ENCODE peak calls at places on chromosome 14, in nine cellular contexts. One of them, this sample, is unnamed.

GRCh38 chr14:69055125-69055524 is 76.0 kb upstream of the ACTN1 start:
- DNase-seq in right lobe of liver: no peak
- DNase-seq in ovary: no peak
- DNase-seq in body of pancreas: no peak
- DNase-seq in endothelial cell of umbilical vein: peak; percentile 88
- DNase-seq in Peyer's patch: no peak
- DNase-seq in IMR-90: peak; percentile 97
- DNase-seq in heart left ventricle: no peak
- DNase-seq in transverse colon: no peak
- DNase-seq in this sample: no peak

GRCh38 chr14:93965287-93965821 is 11.0 kb downstream of the ASB2 start:
- DNase-seq in right lobe of liver: no peak
- DNase-seq in ovary: no peak
- DNase-seq in body of pancreas: no peak
- DNase-seq in endothelial cell of umbilical vein: no peak
- DNase-seq in Peyer's patch: no peak
- DNase-seq in IMR-90: peak; percentile 96
- DNase-seq in heart left ventricle: no peak
- DNase-seq in transverse colon: no peak
- DNase-seq in this sample: no peak

GRCh38 chr14:66600416-66600815 is 92.5 kb downstream of the GPHN start:
- DNase-seq in right lobe of liver: no peak
- DNase-seq in ovary: no peak
- DNase-seq in body of pancreas: no peak
- DNase-seq in endothelial cell of umbilical vein: peak; percentile 24
- DNase-seq in Peyer's patch: no peak
- DNase-seq in IMR-90: peak; percentile 40
- DNase-seq in heart left ventricle: no peak
- DNase-seq in transverse colon: no peak
- DNase-seq in this sample: no peak

GRCh38 chr14:79842270-79842669 is 369.0 kb downstream of the DIO2 start:
- DNase-seq in right lobe of liver: no peak
- DNase-seq in ovary: no peak
- DNase-seq in body of pancreas: peak; percentile 39
- DNase-seq in endothelial cell of umbilical vein: no peak
- DNase-seq in Peyer's patch: no peak
- DNase-seq in IMR-90: peak; percentile 92
- DNase-seq in heart left ventricle: no peak
- DNase-seq in transverse colon: no peak
- DNase-seq in this sample: peak; percentile 59

GRCh38 chr14:79965896-79966295 is 245.4 kb downstream of the DIO2 start:
- DNase-seq in right lobe of liver: no peak
- DNase-seq in ovary: no peak
- DNase-seq in body of pancreas: no peak
- DNase-seq in endothelial cell of umbilical vein: no peak
- DNase-seq in Peyer's patch: no peak
- DNase-seq in IMR-90: peak; percentile 84
- DNase-seq in heart left ventricle: no peak
- DNase-seq in transverse colon: no peak
- DNase-seq in this sample: no peak

GRCh38 chr14:67319142-67319541 is 40.5 kb downstream of the ATP6V1D start:
- DNase-seq in right lobe of liver: no peak
- DNase-seq in ovary: no peak
- DNase-seq in body of pancreas: no peak
- DNase-seq in endothelial cell of umbilical vein: no peak
- DNase-seq in Peyer's patch: no peak
- DNase-seq in IMR-90: peak; percentile 46
- DNase-seq in heart left ventricle: no peak
- DNase-seq in transverse colon: no peak
- DNase-seq in this sample: no peak

GRCh38 chr14:34713681-34714319 is 593 bp downstream of the CFL2 start:
- DNase-seq in right lobe of liver: peak; percentile 49
- DNase-seq in ovary: peak; percentile 49
- DNase-seq in body of pancreas: peak; percentile 52
- DNase-seq in endothelial cell of umbilical vein: peak; percentile 70
- DNase-seq in Peyer's patch: peak; percentile 53
- DNase-seq in IMR-90: peak; percentile 84
- DNase-seq in heart left ventricle: no peak
- DNase-seq in transverse colon: peak; percentile 37
- DNase-seq in this sample: peak; percentile 57

GRCh38 chr14:99124482-99125104 is 147.4 kb downstream of the BCL11B start:
- DNase-seq in right lobe of liver: no peak
- DNase-seq in ovary: no peak
- DNase-seq in body of pancreas: no peak
- DNase-seq in endothelial cell of umbilical vein: no peak
- DNase-seq in Peyer's patch: no peak
- DNase-seq in IMR-90: no peak
- DNase-seq in heart left ventricle: no peak
- DNase-seq in transverse colon: no peak
- DNase-seq in this sample: no peak

GRCh38 chr14:78848234-78848820 is 678.2 kb downstream of the NRXN3 start:
- DNase-seq in right lobe of liver: peak; percentile 46
- DNase-seq in ovary: no peak
- DNase-seq in body of pancreas: peak; percentile 38
- DNase-seq in endothelial cell of umbilical vein: peak; percentile 35
- DNase-seq in Peyer's patch: no peak
- DNase-seq in IMR-90: peak; percentile 31
- DNase-seq in heart left ventricle: no peak
- DNase-seq in transverse colon: peak; percentile 15
- DNase-seq in this sample: no peak

GRCh38 chr14:38203929-38204716 is 3.6 kb upstream of the SSTR1 start:
- DNase-seq in right lobe of liver: no peak
- DNase-seq in ovary: no peak
- DNase-seq in body of pancreas: no peak
- DNase-seq in endothelial cell of umbilical vein: no peak
- DNase-seq in Peyer's patch: no peak
- DNase-seq in IMR-90: no peak
- DNase-seq in heart left ventricle: no peak
- DNase-seq in transverse colon: no peak
- DNase-seq in this sample: no peak

GRCh38 chr14:52977798-52978197 is 26.9 kb upstream of the FERMT2 start:
- DNase-seq in right lobe of liver: no peak
- DNase-seq in ovary: no peak
- DNase-seq in body of pancreas: peak; percentile 79
- DNase-seq in endothelial cell of umbilical vein: peak; percentile 16
- DNase-seq in Peyer's patch: no peak
- DNase-seq in IMR-90: no peak
- DNase-seq in heart left ventricle: no peak
- DNase-seq in transverse colon: no peak
- DNase-seq in this sample: no peak

GRCh38 chr14:79967001-79967400 is 244.3 kb downstream of the DIO2 start:
- DNase-seq in right lobe of liver: no peak
- DNase-seq in ovary: no peak
- DNase-seq in body of pancreas: no peak
- DNase-seq in endothelial cell of umbilical vein: no peak
- DNase-seq in Peyer's patch: no peak
- DNase-seq in IMR-90: peak; percentile 74
- DNase-seq in heart left ventricle: no peak
- DNase-seq in transverse colon: no peak
- DNase-seq in this sample: no peak

GRCh38 chr14:87935895-87936294 is 57.1 kb downstream of the GALC start:
- DNase-seq in right lobe of liver: no peak
- DNase-seq in ovary: no peak
- DNase-seq in body of pancreas: peak; percentile 56
- DNase-seq in endothelial cell of umbilical vein: no peak
- DNase-seq in Peyer's patch: no peak
- DNase-seq in IMR-90: no peak
- DNase-seq in heart left ventricle: no peak
- DNase-seq in transverse colon: no peak
- DNase-seq in this sample: no peak

GRCh38 chr14:89767861-89768268 is 186.7 kb downstream of the EFCAB11 start:
- DNase-seq in right lobe of liver: peak; percentile 63
- DNase-seq in ovary: no peak
- DNase-seq in body of pancreas: peak; percentile 39
- DNase-seq in endothelial cell of umbilical vein: peak; percentile 44
- DNase-seq in Peyer's patch: peak; percentile 44
- DNase-seq in IMR-90: peak; percentile 63
- DNase-seq in heart left ventricle: no peak
- DNase-seq in transverse colon: peak; percentile 51
- DNase-seq in this sample: no peak

GRCh38 chr14:104035300-104035699 is 50.2 kb upstream of the ASPG start:
- DNase-seq in right lobe of liver: no peak
- DNase-seq in ovary: no peak
- DNase-seq in body of pancreas: no peak
- DNase-seq in endothelial cell of umbilical vein: no peak
- DNase-seq in Peyer's patch: no peak
- DNase-seq in IMR-90: no peak
- DNase-seq in heart left ventricle: no peak
- DNase-seq in transverse colon: no peak
- DNase-seq in this sample: no peak

GRCh38 chr14:36996133-36996856 is 176.1 kb downstream of the SLC25A21 start:
- DNase-seq in right lobe of liver: no peak
- DNase-seq in ovary: no peak
- DNase-seq in body of pancreas: no peak
- DNase-seq in endothelial cell of umbilical vein: peak; percentile 21
- DNase-seq in Peyer's patch: no peak
- DNase-seq in IMR-90: peak; percentile 68
- DNase-seq in heart left ventricle: no peak
- DNase-seq in transverse colon: no peak
- DNase-seq in this sample: no peak

GRCh38 chr14:74712499-74713394 is at the start of the genes AREL1 and FCF1:
- DNase-seq in right lobe of liver: peak; percentile 88
- DNase-seq in ovary: peak; percentile 74
- DNase-seq in body of pancreas: peak; percentile 80
- DNase-seq in endothelial cell of umbilical vein: peak; percentile 87
- DNase-seq in Peyer's patch: peak; percentile 82
- DNase-seq in IMR-90: peak; percentile 91
- DNase-seq in heart left ventricle: peak; percentile 81
- DNase-seq in transverse colon: peak; percentile 84
- DNase-seq in this sample: peak; percentile 79
- TF ChIP-seq POLR2A in right lobe of liver: peak; percentile 56
- TF ChIP-seq POLR2A in ovary: peak; percentile 75
- TF ChIP-seq POLR2A in body of pancreas: peak; percentile 68
- TF ChIP-seq POLR2A in endothelial cell of umbilical vein: peak; percentile 75
- TF ChIP-seq POLR2A in Peyer's patch: peak; percentile 73
- TF ChIP-seq POLR2A in IMR-90: peak; percentile 75
- TF ChIP-seq POLR2A in heart left ventricle: peak; percentile 79
- TF ChIP-seq POLR2A in transverse colon: peak; percentile 75
- TF ChIP-seq POLR2A in this sample: peak; percentile 84

GRCh38 chr14:24293525-24293924 is 6.1 kb downstream of the DHRS1 start:
- DNase-seq in right lobe of liver: no peak
- DNase-seq in ovary: no peak
- DNase-seq in body of pancreas: no peak
- DNase-seq in endothelial cell of umbilical vein: no peak
- DNase-seq in Peyer's patch: no peak
- DNase-seq in IMR-90: no peak
- DNase-seq in heart left ventricle: no peak
- DNase-seq in transverse colon: no peak
- DNase-seq in this sample: no peak
- H3K36me3 ChIP-seq in right lobe of liver: peaks cover 9% of the 10 kb centered on the region
- H3K36me3 ChIP-seq in ovary: no peaks in the 10 kb centered on the region
- H3K36me3 ChIP-seq in body of pancreas: no peaks in the 10 kb centered on the region
- H3K36me3 ChIP-seq in endothelial cell of umbilical vein: peaks cover 5% of the 10 kb centered on the region
- H3K36me3 ChIP-seq in Peyer's patch: no peaks in the 10 kb centered on the region
- H3K36me3 ChIP-seq in IMR-90: peaks cover 28% of the 10 kb centered on the region
- H3K36me3 ChIP-seq in heart left ventricle: peaks cover 64% of the 10 kb centered on the region
- H3K36me3 ChIP-seq in transverse colon: peaks cover 37% of the 10 kb centered on the region
- H3K36me3 ChIP-seq in this sample: no peaks in the 10 kb centered on the region

GRCh38 chr14:81276699-81277069 is 55.9 kb upstream of the GTF2A1 start:
- DNase-seq in right lobe of liver: no peak
- DNase-seq in ovary: no peak
- DNase-seq in body of pancreas: no peak
- DNase-seq in endothelial cell of umbilical vein: no peak
- DNase-seq in Peyer's patch: no peak
- DNase-seq in IMR-90: no peak
- DNase-seq in heart left ventricle: no peak
- DNase-seq in transverse colon: no peak
- DNase-seq in this sample: no peak

GRCh38 chr14:81273961-81274360 is 53.2 kb upstream of the GTF2A1 start:
- DNase-seq in right lobe of liver: no peak
- DNase-seq in ovary: no peak
- DNase-seq in body of pancreas: no peak
- DNase-seq in endothelial cell of umbilical vein: no peak
- DNase-seq in Peyer's patch: no peak
- DNase-seq in IMR-90: no peak
- DNase-seq in heart left ventricle: no peak
- DNase-seq in transverse colon: no peak
- DNase-seq in this sample: no peak

GRCh38 chr14:81275305-81275950 is 54.7 kb upstream of the GTF2A1 start:
- DNase-seq in right lobe of liver: no peak
- DNase-seq in ovary: no peak
- DNase-seq in body of pancreas: no peak
- DNase-seq in endothelial cell of umbilical vein: no peak
- DNase-seq in Peyer's patch: no peak
- DNase-seq in IMR-90: no peak
- DNase-seq in heart left ventricle: no peak
- DNase-seq in transverse colon: no peak
- DNase-seq in this sample: no peak

GRCh38 chr14:81275995-81276698 is 55.4 kb upstream of the GTF2A1 start:
- DNase-seq in right lobe of liver: no peak
- DNase-seq in ovary: no peak
- DNase-seq in body of pancreas: no peak
- DNase-seq in endothelial cell of umbilical vein: no peak
- DNase-seq in Peyer's patch: no peak
- DNase-seq in IMR-90: no peak
- DNase-seq in heart left ventricle: no peak
- DNase-seq in transverse colon: no peak
- DNase-seq in this sample: no peak

DNA sequence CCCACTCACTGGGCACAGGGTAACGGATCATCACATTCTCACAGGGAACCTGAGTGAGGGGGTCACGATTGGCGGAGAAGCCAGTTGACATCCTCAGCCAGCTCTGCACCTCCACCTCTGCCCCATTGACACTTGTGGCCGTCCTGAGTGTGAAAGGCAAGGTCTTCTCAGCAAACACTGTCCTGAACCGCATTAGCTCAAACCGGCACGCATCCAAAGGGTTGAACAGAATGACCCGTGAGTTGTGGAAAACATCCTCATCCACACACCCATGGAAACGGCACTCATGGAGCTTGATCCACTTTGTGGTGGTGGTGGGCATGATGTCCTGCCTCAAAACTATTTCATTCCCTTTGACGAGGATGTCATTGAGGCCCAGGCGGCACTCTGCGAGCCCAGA is 56.3 kb upstream of the GTF2A1 start:
- DNase-seq in right lobe of liver: no peak
- DNase-seq in ovary: no peak
- DNase-seq in body of pancreas: no peak
- DNase-seq in endothelial cell of umbilical vein: no peak
- DNase-seq in Peyer's patch: no peak
- DNase-seq in IMR-90: no peak
- DNase-seq in heart left ventricle: no peak
- DNase-seq in transverse colon: no peak
- DNase-seq in this sample: no peak
- TF ChIP-seq POLR2A in right lobe of liver: no peak
- TF ChIP-seq POLR2A in ovary: no peak
- TF ChIP-seq POLR2A in body of pancreas: no peak
- TF ChIP-seq POLR2A in endothelial cell of umbilical vein: no peak
- TF ChIP-seq POLR2A in Peyer's patch: no peak
- TF ChIP-seq POLR2A in IMR-90: no peak
- TF ChIP-seq POLR2A in heart left ventricle: no peak
- TF ChIP-seq POLR2A in transverse colon: no peak
- TF ChIP-seq POLR2A in this sample: no peak

DNA sequence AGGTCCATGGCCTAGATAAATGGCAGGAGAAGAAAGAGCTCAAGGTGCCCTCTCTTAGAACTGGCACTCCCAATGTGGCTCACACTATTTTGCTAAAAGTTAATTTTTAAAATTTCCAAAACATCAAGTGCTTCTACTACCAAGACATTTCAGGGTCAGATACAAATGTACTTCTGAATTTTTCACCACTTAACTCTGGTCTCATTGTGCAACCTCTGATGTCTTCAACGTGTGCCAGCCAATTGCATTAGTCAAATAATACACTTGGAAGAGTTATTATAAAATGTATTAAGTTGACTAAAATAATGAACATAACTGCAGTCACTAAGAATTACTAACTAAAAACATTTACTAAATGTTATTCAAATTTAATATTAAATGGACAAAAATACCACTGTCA is 41.3 kb downstream of the SLC25A47 start:
- DNase-seq in right lobe of liver: no peak
- DNase-seq in ovary: no peak
- DNase-seq in body of pancreas: no peak
- DNase-seq in endothelial cell of umbilical vein: no peak
- DNase-seq in Peyer's patch: no peak
- DNase-seq in IMR-90: no peak
- DNase-seq in heart left ventricle: no peak
- DNase-seq in transverse colon: no peak
- DNase-seq in this sample: no peak
- H3K36me3 ChIP-seq in right lobe of liver: no peaks in the 10 kb centered on the region
- H3K36me3 ChIP-seq in ovary: no peaks in the 10 kb centered on the region
- H3K36me3 ChIP-seq in body of pancreas: no peaks in the 10 kb centered on the region
- H3K36me3 ChIP-seq in endothelial cell of umbilical vein: peaks cover 20% of the 10 kb centered on the region
- H3K36me3 ChIP-seq in Peyer's patch: no peaks in the 10 kb centered on the region
- H3K36me3 ChIP-seq in IMR-90: peaks cover 67% of the 10 kb centered on the region
- H3K36me3 ChIP-seq in heart left ventricle: peaks cover 96% of the 10 kb centered on the region
- H3K36me3 ChIP-seq in transverse colon: peaks cover 18% of the 10 kb centered on the region
- H3K36me3 ChIP-seq in this sample: peaks cover 69% of the 10 kb centered on the region

This sample was measured in gastrocnemius medialis.